ENCODE peak calls at places on chromosome 22, in six cellular contexts. K is hippocampal formation; P is CD4-positive, alpha-beta memory T cell; I is left cardiac atrium; N is globus pallidus; M is posterior cingulate gyrus. J is an unnamed sample.

GRCh38 chr22:43882122-43882767 is 9.6 kb downstream of the PNPLA5 start:
- DNase-seq in K (no peak), P (no peak), I (no peak), N (no peak), M (no peak), J (no peak)

GRCh38 chr22:29314537-29315285 is 786 bp downstream of the RASL10A start:
- DNase-seq in K (no peak), P (no peak), I (no peak), N (no peak), M (no peak), J (no peak)

GRCh38 chr22:40541300-40541699 is 95.2 kb downstream of the MRTFA start:
- DNase-seq in K (no peak), P (no peak), I (no peak), N (no peak), M (no peak), J (no peak)

GRCh38 chr22:49197500-49197899 is 630.2 kb downstream of the BRD1 start:
- DNase-seq in K (no peak), P (no peak), I (no peak), N (peak), M (peak), J (peak)

GRCh38 chr22:37747090-37747714 is 50.4 kb downstream of the TRIOBP start:
- DNase-seq in K (no peak), P (no peak), I (peak), N (no peak), M (no peak), J (no peak)

GRCh38 chr22:23715811-23716355 is 25.1 kb downstream of the RGL4 start:
- DNase-seq in K (no peak), P (no peak), I (no peak), N (no peak), M (no peak), J (no peak)

GRCh38 chr22:50146440-50147228 is 23.9 kb upstream of the PANX2 start:
- DNase-seq in K (peak), P (no peak), I (peak), N (peak), M (peak), J (peak)

GRCh38 chr22:18983120-18983651 is 47.1 kb upstream of the PRODH start:
- DNase-seq in K (no peak), P (no peak), I (no peak), N (no peak), M (no peak), J (no peak)

GRCh38 chr22:29824677-29825076 is 13.4 kb downstream of the ASCC2 start:
- DNase-seq in K (no peak), P (no peak), I (peak), N (no peak), M (no peak), J (no peak)

GRCh38 chr22:39651783-39652058 is 81.2 kb downstream of the CACNA1I start:
- DNase-seq in K (no peak), P (no peak), I (no peak), N (no peak), M (no peak), J (no peak)

GRCh38 chr22:29704528-29705285 is 15.1 kb upstream of the CABP7 start:
- DNase-seq in K (peak), P (no peak), I (no peak), N (peak), M (peak), J (peak)

GRCh38 chr22:17205432-17205831 is 13.8 kb downstream of the ADA2 start:
- DNase-seq in K (no peak), P (no peak), I (no peak), N (no peak), M (no peak), J (no peak)

GRCh38 chr22:37526376-37526775 is 7.2 kb upstream of the CARD10 start:
- DNase-seq in K (no peak), P (no peak), I (no peak), N (no peak), M (no peak), J (no peak)

GRCh38 chr22:17086750-17087149 is 1.9 kb downstream of the IL17RA start:
- DNase-seq in K (no peak), P (peak), I (no peak), N (no peak), M (no peak), J (no peak)

GRCh38 chr22:17056807-17057206 is 28.0 kb upstream of the IL17RA start:
- DNase-seq in K (no peak), P (no peak), I (no peak), N (no peak), M (no peak), J (no peak)

GRCh38 chr22:37763652-37764051 is 44.1 kb upstream of the GCAT start:
- DNase-seq in K (no peak), P (no peak), I (no peak), N (no peak), M (no peak), J (no peak)

GRCh38 chr22:46792061-46792796 is 29.8 kb downstream of the TBC1D22A start:
- DNase-seq in K (no peak), P (no peak), I (no peak), N (no peak), M (no peak), J (no peak)

GRCh38 chr22:41481131-41481830 is 12.4 kb downstream of the ACO2 start:
- DNase-seq in K (no peak), P (no peak), I (peak), N (peak), M (no peak), J (no peak)

GRCh38 chr22:38707346-38707745 is 1.6 kb downstream of the GTPBP1 start:
- DNase-seq in K (no peak), P (no peak), I (no peak), N (no peak), M (no peak), J (no peak)

GRCh38 chr22:19983701-19984100 is 32.9 kb downstream of the ARVCF start:
- DNase-seq in K (no peak), P (no peak), I (no peak), N (no peak), M (no peak), J (no peak)

GRCh38 chr22:25085930-25086901 is 113.4 kb upstream of the CRYBB3 start:
- DNase-seq in K (no peak), P (no peak), I (peak), N (no peak), M (no peak), J (no peak)

GRCh38 chr22:35835267-35835997 is 117.8 kb downstream of the APOL5 start:
- DNase-seq in K (no peak), P (no peak), I (no peak), N (no peak), M (no peak), J (no peak)

GRCh38 chr22:40681451-40681850 is 2.2 kb downstream of the MCHR1 start:
- DNase-seq in K (no peak), P (no peak), I (no peak), N (no peak), M (no peak), J (no peak)

GRCh38 chr22:24105018-24105360 is 76.3 kb upstream of the SUSD2 start:
- DNase-seq in K (no peak), P (no peak), I (no peak), N (peak), M (no peak), J (no peak)

GRCh38 chr22:45402466-45402865 is 10.9 kb downstream of the SMC1B start:
- DNase-seq in K (no peak), P (no peak), I (no peak), N (no peak), M (no peak), J (no peak)

GRCh38 chr22:31883989-31884388 is 60.3 kb upstream of the YWHAH start:
- DNase-seq in K (no peak), P (no peak), I (no peak), N (no peak), M (no peak), J (no peak)

GRCh38 chr22:38298312-38299000 is 18.8 kb downstream of the CSNK1E start:
- DNase-seq in K (no peak), P (peak), I (no peak), N (no peak), M (no peak), J (no peak)

GRCh38 chr22:34414467-34415440 is 494.5 kb upstream of the LARGE1 start:
- DNase-seq in K (peak), P (no peak), I (no peak), N (peak), M (no peak), J (peak)

GRCh38 chr22:41776381-41776780 is 24.1 kb upstream of the CCDC134 start:
- DNase-seq in K (no peak), P (no peak), I (no peak), N (no peak), M (no peak), J (no peak)

GRCh38 chr22:22698263-22698750 is 53.9 kb downstream of the GGTLC2 start:
- DNase-seq in K (no peak), P (no peak), I (no peak), N (no peak), M (no peak), J (no peak)

GRCh38 chr22:22711532-22711913 is 67.1 kb downstream of the GGTLC2 start:
- DNase-seq in K (no peak), P (no peak), I (no peak), N (no peak), M (no peak), J (no peak)

GRCh38 chr22:22948651-22949611 is 61.3 kb downstream of the IGLL5 start:
- DNase-seq in K (no peak), P (no peak), I (no peak), N (no peak), M (no peak), J (no peak)

GRCh38 chr22:28773461-28773867 is 969 bp downstream of the CCDC117 start:
- DNase-seq in K (no peak), P (no peak), I (no peak), N (no peak), M (no peak), J (no peak)

GRCh38 chr22:40533712-40534378 is 102.7 kb downstream of the MRTFA start:
- DNase-seq in K (no peak), P (peak), I (no peak), N (peak), M (no peak), J (no peak)

GRCh38 chr22:24503137-24503850 is 8.2 kb downstream of the UPB1 start:
- DNase-seq in K (peak), P (peak), I (peak), N (peak), M (no peak), J (no peak)

GRCh38 chr22:44729391-44730012 is 22.9 kb upstream of the ARHGAP8 start:
- DNase-seq in K (peak), P (no peak), I (peak), N (peak), M (peak), J (peak)

J was measured in putamen.